ENCODE peak calls at places on chromosomes 16 and 17, in four cellular contexts. One of them, this sample, is unnamed.

GRCh38 chr17:74466111-74466784 is at the start of gene CD300A:
- DNase-seq in psoas muscle: peak
- DNase-seq in heart right ventricle: peak
- DNase-seq in mesothelial cell of epicardium: no peak
- DNase-seq in this sample: no peak

GRCh38 chr17:38572665-38573365 is 32.9 kb downstream of the SRCIN1 start:
- DNase-seq in mesothelial cell of epicardium: peak
- DNase-seq in heart right ventricle: no peak
- DNase-seq in psoas muscle: no peak
- DNase-seq in this sample: no peak

GRCh38 chr17:50055055-50055425 is 870 bp upstream of the ITGA3 start:
- DNase-seq in psoas muscle: no peak
- DNase-seq in heart right ventricle: no peak
- DNase-seq in mesothelial cell of epicardium: no peak
- DNase-seq in this sample: no peak

GRCh38 chr16:84281077-84281476 is 13.6 kb upstream of the WFDC1 start:
- DNase-seq in mesothelial cell of epicardium: no peak
- DNase-seq in psoas muscle: no peak
- DNase-seq in heart right ventricle: no peak
- DNase-seq in this sample: no peak

GRCh38 chr16:8493885-8494487 is 96.3 kb downstream of the TMEM114 start:
- DNase-seq in psoas muscle: no peak
- DNase-seq in mesothelial cell of epicardium: no peak
- DNase-seq in heart right ventricle: no peak
- DNase-seq in this sample: no peak

GRCh38 chr16:23148166-23148512 is 1.1 kb downstream of the USP31 start:
- DNase-seq in mesothelial cell of epicardium: no peak
- DNase-seq in psoas muscle: no peak
- DNase-seq in heart right ventricle: no peak
- DNase-seq in this sample: no peak

GRCh38 chr16:86514656-86515376 is 4.5 kb downstream of the FOXF1 start:
- DNase-seq in heart right ventricle: no peak
- DNase-seq in psoas muscle: no peak
- DNase-seq in mesothelial cell of epicardium: no peak
- DNase-seq in this sample: no peak

GRCh38 chr17:11986179-11986938 is 10.9 kb downstream of the ZNF18 start:
- DNase-seq in psoas muscle: peak
- DNase-seq in heart right ventricle: no peak
- DNase-seq in mesothelial cell of epicardium: no peak
- DNase-seq in this sample: no peak

GRCh38 chr17:39196820-39197331 is 593 bp downstream of the CACNB1 start:
- DNase-seq in mesothelial cell of epicardium: peak
- DNase-seq in heart right ventricle: peak
- DNase-seq in psoas muscle: peak
- DNase-seq in this sample: no peak

GRCh38 chr16:27025581-27025980 is 41.1 kb upstream of the C16orf82 start:
- DNase-seq in psoas muscle: no peak
- DNase-seq in heart right ventricle: no peak
- DNase-seq in mesothelial cell of epicardium: no peak
- DNase-seq in this sample: no peak

GRCh38 chr17:41957058-41957868 is 9.3 kb upstream of the CNP start:
- DNase-seq in mesothelial cell of epicardium: no peak
- DNase-seq in psoas muscle: no peak
- DNase-seq in heart right ventricle: no peak
- DNase-seq in this sample: no peak

GRCh38 chr17:78351449-78352006 is 8.3 kb downstream of the SOCS3 start:
- DNase-seq in psoas muscle: peak
- DNase-seq in mesothelial cell of epicardium: peak
- DNase-seq in heart right ventricle: peak
- DNase-seq in this sample: no peak

GRCh38 chr16:69904495-69905170 is 46.5 kb upstream of the CLEC18A start:
- DNase-seq in psoas muscle: no peak
- DNase-seq in heart right ventricle: no peak
- DNase-seq in mesothelial cell of epicardium: no peak
- DNase-seq in this sample: no peak

GRCh38 chr17:33451221-33451620 is 158.1 kb upstream of the ASIC2 start:
- DNase-seq in heart right ventricle: no peak
- DNase-seq in mesothelial cell of epicardium: no peak
- DNase-seq in psoas muscle: no peak
- DNase-seq in this sample: no peak

GRCh38 chr16:57165923-57166322 is 19.9 kb downstream of the PSME3IP1 start:
- DNase-seq in mesothelial cell of epicardium: no peak
- DNase-seq in heart right ventricle: no peak
- DNase-seq in psoas muscle: no peak
- DNase-seq in this sample: no peak

GRCh38 chr16:57906385-57907316 is 64.3 kb downstream of the CNGB1 start:
- DNase-seq in heart right ventricle: peak
- DNase-seq in mesothelial cell of epicardium: no peak
- DNase-seq in psoas muscle: no peak
- DNase-seq in this sample: no peak

GRCh38 chr17:8060274-8060673 is 21.4 kb downstream of the ALOX15B start:
- DNase-seq in mesothelial cell of epicardium: peak
- DNase-seq in psoas muscle: no peak
- DNase-seq in heart right ventricle: no peak
- DNase-seq in this sample: peak

GRCh38 chr17:65277576-65277975 is 140.4 kb downstream of the RGS9 start:
- DNase-seq in psoas muscle: no peak
- DNase-seq in mesothelial cell of epicardium: no peak
- DNase-seq in heart right ventricle: no peak
- DNase-seq in this sample: no peak

GRCh38 chr17:79294459-79295071 is 219.9 kb downstream of the ENGASE start:
- DNase-seq in psoas muscle: peak
- DNase-seq in mesothelial cell of epicardium: peak
- DNase-seq in heart right ventricle: peak
- DNase-seq in this sample: peak

GRCh38 chr16:64122177-64122576 is 999.7 kb downstream of the CDH11 start:
- DNase-seq in heart right ventricle: no peak
- DNase-seq in mesothelial cell of epicardium: no peak
- DNase-seq in psoas muscle: no peak
- DNase-seq in this sample: no peak

GRCh38 chr17:57337390-57337789 is 81.1 kb downstream of the MSI2 start:
- DNase-seq in mesothelial cell of epicardium: no peak
- DNase-seq in heart right ventricle: peak
- DNase-seq in psoas muscle: no peak
- DNase-seq in this sample: no peak

GRCh38 chr16:85570213-85570734 is 42.8 kb upstream of the GSE1 start:
- DNase-seq in heart right ventricle: no peak
- DNase-seq in mesothelial cell of epicardium: no peak
- DNase-seq in psoas muscle: no peak
- DNase-seq in this sample: no peak

GRCh38 chr17:21213491-21214014 is 408 bp downstream of the TMEM11 start:
- DNase-seq in mesothelial cell of epicardium: no peak
- DNase-seq in heart right ventricle: no peak
- DNase-seq in psoas muscle: peak
- DNase-seq in this sample: no peak

GRCh38 chr17:56260421-56260820 is 107.1 kb downstream of the ANKFN1 start:
- DNase-seq in mesothelial cell of epicardium: no peak
- DNase-seq in psoas muscle: no peak
- DNase-seq in heart right ventricle: no peak
- DNase-seq in this sample: no peak

GRCh38 chr17:55286681-55287589 is 22.2 kb downstream of the HLF start:
- DNase-seq in psoas muscle: no peak
- DNase-seq in mesothelial cell of epicardium: no peak
- DNase-seq in heart right ventricle: no peak
- DNase-seq in this sample: no peak

GRCh38 chr17:78765821-78766220 is 16.3 kb downstream of the CYTH1 start:
- DNase-seq in heart right ventricle: no peak
- DNase-seq in psoas muscle: no peak
- DNase-seq in mesothelial cell of epicardium: no peak
- DNase-seq in this sample: no peak

GRCh38 chr16:81276323-81276722 is 37.8 kb downstream of the BCO1 start:
- DNase-seq in psoas muscle: no peak
- DNase-seq in mesothelial cell of epicardium: no peak
- DNase-seq in heart right ventricle: no peak
- DNase-seq in this sample: no peak

GRCh38 chr16:68335175-68335574 is 24.4 kb downstream of the PRMT7 start:
- DNase-seq in heart right ventricle: no peak
- DNase-seq in mesothelial cell of epicardium: no peak
- DNase-seq in psoas muscle: no peak
- DNase-seq in this sample: no peak

GRCh38 chr17:50545306-50545705 is 1.7 kb upstream of the SPATA20 start:
- DNase-seq in heart right ventricle: no peak
- DNase-seq in psoas muscle: no peak
- DNase-seq in mesothelial cell of epicardium: no peak
- DNase-seq in this sample: no peak

GRCh38 chr16:15033309-15033707 is 22.6 kb downstream of the NTAN1 start:
- DNase-seq in mesothelial cell of epicardium: no peak
- DNase-seq in psoas muscle: no peak
- DNase-seq in heart right ventricle: peak
- DNase-seq in this sample: no peak

GRCh38 chr17:77323413-77324171 is 182.8 kb downstream of the SEC14L1 start:
- DNase-seq in psoas muscle: peak
- DNase-seq in mesothelial cell of epicardium: peak
- DNase-seq in heart right ventricle: peak
- DNase-seq in this sample: no peak

GRCh38 chr16:57988929-57989328 is 11.5 kb downstream of the ZNF319 start:
- DNase-seq in mesothelial cell of epicardium: no peak
- DNase-seq in psoas muscle: no peak
- DNase-seq in heart right ventricle: peak
- DNase-seq in this sample: no peak

GRCh38 chr17:48816774-48817590 is at the start of gene TTLL6:
- DNase-seq in heart right ventricle: peak
- DNase-seq in psoas muscle: peak
- DNase-seq in mesothelial cell of epicardium: peak
- DNase-seq in this sample: peak

GRCh38 chr17:42744283-42744805 is 496 bp downstream of the EZH1 start:
- DNase-seq in heart right ventricle: peak
- DNase-seq in psoas muscle: peak
- DNase-seq in mesothelial cell of epicardium: no peak
- DNase-seq in this sample: no peak

GRCh38 chr17:80663783-80664206 is 119.2 kb downstream of the RPTOR start:
- DNase-seq in heart right ventricle: no peak
- DNase-seq in psoas muscle: peak
- DNase-seq in mesothelial cell of epicardium: no peak
- DNase-seq in this sample: no peak

GRCh38 chr17:68457168-68457538 is at the start of gene WIPI1:
- DNase-seq in psoas muscle: no peak
- DNase-seq in heart right ventricle: no peak
- DNase-seq in mesothelial cell of epicardium: no peak
- DNase-seq in this sample: no peak

GRCh38 chr16:16096161-16096857 is 127.0 kb downstream of the ABCC6 start:
- DNase-seq in heart right ventricle: no peak
- DNase-seq in psoas muscle: peak
- DNase-seq in mesothelial cell of epicardium: no peak
- DNase-seq in this sample: no peak

GRCh38 chr16:56048425-56049100 is 142.7 kb upstream of the GNAO1 start:
- DNase-seq in heart right ventricle: no peak
- DNase-seq in mesothelial cell of epicardium: no peak
- DNase-seq in psoas muscle: no peak
- DNase-seq in this sample: no peak

This sample was measured in iPS DF 6.9.